ENCODE peak calls at places on chromosomes 11 and 22, in five cellular contexts. Q, N, J, Z and M are unnamed samples.
A peak's percentile ranks its signal among the peaks of the same experiment; 100 is the strongest.

GRCh38 chr22:43894122-43894521 is 2.3 kb upstream of the PNPLA5 start:
- DNase-seq in Q (no peak), N (no peak), J (no peak), Z (no peak), M (no peak)

GRCh38 chr22:40714514-40714966 is 35.3 kb downstream of the MCHR1 start:
- DNase-seq in Q (peak; percentile 91), N (peak; percentile 63), J (peak; percentile 75), Z (no peak), M (no peak)

GRCh38 chr11:13486926-13487660 is 8.7 kb downstream of the PTH start:
- DNase-seq in Q (peak; percentile 49), N (peak; percentile 41), J (peak; percentile 93), Z (no peak), M (peak; percentile 71)

GRCh38 chr22:48576333-48577013 is 1251.2 kb downstream of the BRD1 start:
- DNase-seq in Q (peak; percentile 57), N (no peak), J (peak; percentile 54), Z (no peak), M (no peak)

GRCh38 chr11:26014456-26015115 is 317.3 kb upstream of the ANO3 start:
- DNase-seq in Q (no peak), N (no peak), J (no peak), Z (no peak), M (peak; percentile 64)

GRCh38 chr11:86594746-86595145 is 77.7 kb downstream of the ME3 start:
- DNase-seq in Q (no peak), N (no peak), J (peak; percentile 38), Z (no peak), M (no peak)

GRCh38 chr22:45934659-45935341 is 42.2 kb downstream of the WNT7B start:
- DNase-seq in Q (no peak), N (peak; percentile 6), J (no peak), Z (no peak), M (no peak)

GRCh38 chr22:43060213-43060612 is 29.0 kb downstream of the TTLL1 start:
- DNase-seq in Q (peak; percentile 44), N (peak; percentile 15), J (peak; percentile 86), Z (peak; percentile 54), M (peak; percentile 59)

GRCh38 chr22:23068832-23069385 is 1.4 kb upstream of the GNAZ start:
- DNase-seq in Q (no peak), N (no peak), J (peak; percentile 12), Z (no peak), M (no peak)

GRCh38 chr11:31798057-31799035 is 12.8 kb downstream of the PAX6 start:
- DNase-seq in Q (no peak), N (no peak), J (peak; percentile 89), Z (no peak), M (no peak)

GRCh38 chr11:84800755-84801346 is 826.3 kb downstream of the DLG2 start:
- DNase-seq in Q (peak; percentile 17), N (peak; percentile 23), J (no peak), Z (no peak), M (peak; percentile 10)

GRCh38 chr11:10460611-10461275 is 5.7 kb downstream of the AMPD3 start:
- DNase-seq in Q (no peak), N (no peak), J (peak; percentile 2), Z (no peak), M (no peak)

GRCh38 chr22:49197500-49197899 is 630.2 kb downstream of the BRD1 start:
- DNase-seq in Q (no peak), N (no peak), J (peak; percentile 50), Z (peak; percentile 17), M (no peak)

GRCh38 chr11:66146940-66147339 is 76.9 kb downstream of the PACS1 start:
- DNase-seq in Q (no peak), N (no peak), J (no peak), Z (no peak), M (no peak)

GRCh38 chr11:134606251-134606650 is 194.2 kb upstream of the B3GAT1 start:
- DNase-seq in Q (no peak), N (no peak), J (no peak), Z (no peak), M (no peak)

GRCh38 chr11:76090821-76091220 is 115.5 kb downstream of the WNT11 start:
- DNase-seq in Q (no peak), N (no peak), J (no peak), Z (no peak), M (no peak)

GRCh38 chr11:3916962-3917361 is 61.5 kb downstream of the STIM1 start:
- DNase-seq in Q (no peak), N (no peak), J (no peak), Z (no peak), M (no peak)

GRCh38 chr11:3922056-3922455 is 66.6 kb downstream of the STIM1 start:
- DNase-seq in Q (no peak), N (no peak), J (no peak), Z (no peak), M (no peak)

GRCh38 chr11:3914807-3915206 is 59.3 kb downstream of the STIM1 start:
- DNase-seq in Q (no peak), N (peak; percentile 35), J (no peak), Z (no peak), M (no peak)

GRCh38 chr11:3925513-3925912 is 70.0 kb downstream of the STIM1 start:
- DNase-seq in Q (no peak), N (no peak), J (no peak), Z (no peak), M (no peak)

DNA sequence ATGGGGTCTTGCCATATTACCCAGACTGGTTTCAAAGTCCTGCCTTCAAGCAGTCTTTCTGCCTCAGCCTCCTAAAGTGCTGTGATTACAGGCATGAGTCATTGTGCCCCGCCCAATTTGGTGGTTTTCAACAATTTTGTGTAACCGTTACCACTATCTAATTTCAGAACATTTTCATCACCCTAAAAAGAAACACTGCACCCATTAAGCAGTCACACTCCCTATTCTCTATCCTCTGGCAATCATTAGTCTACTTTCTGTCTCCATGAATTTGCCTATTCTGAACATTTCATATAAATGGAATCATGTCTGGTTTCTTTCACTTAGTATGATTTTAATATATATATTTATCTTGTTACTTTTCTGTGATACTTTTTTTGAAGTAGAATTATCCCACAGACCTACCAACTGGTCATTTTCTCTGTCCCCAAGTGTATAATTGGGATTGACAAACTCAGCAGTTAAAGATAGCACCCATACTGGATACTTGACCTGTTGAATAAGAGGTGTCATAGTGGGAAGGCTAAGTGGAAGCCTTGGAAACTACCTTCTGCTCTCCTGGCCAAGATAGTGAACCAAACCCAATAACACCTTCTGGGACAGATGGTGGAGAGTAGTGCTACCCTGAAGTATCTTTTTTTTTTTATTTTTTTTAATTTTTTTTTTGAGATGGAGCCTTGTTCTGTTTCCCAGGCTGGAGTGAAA is 64.8 kb downstream of the STIM1 start:
- DNase-seq in Q (no peak), N (peak; percentile 63), J (no peak), Z (no peak), M (no peak)
- H4K91ac ChIP-seq in Q (no peak overlapping the region), N (no peak overlapping the region), J (no peak overlapping the region), Z (no peak overlapping the region), M (no peak overlapping the region)

GRCh38 chr22:31826443-31826842 is 72.6 kb downstream of the DEPDC5 start:
- DNase-seq in Q (no peak), N (no peak), J (no peak), Z (no peak), M (no peak)
- H3K4me1 ChIP-seq in Q (peaks cover 12% of the 10 kb centered on the region), N (peaks cover 4% of the 10 kb centered on the region), J (no peaks in the 10 kb centered on the region), Z (no peaks in the 10 kb centered on the region), M (peaks cover 6% of the 10 kb centered on the region)

GRCh38 chr11:71309611-71310010 is 57.2 kb upstream of the SHANK2 start:
- DNase-seq in Q (no peak), N (no peak), J (peak; percentile 12), Z (no peak), M (no peak)

GRCh38 chr11:71307811-71308645 is 55.7 kb upstream of the SHANK2 start:
- DNase-seq in Q (no peak), N (no peak), J (peak; percentile 19), Z (no peak), M (no peak)

GRCh38 chr11:71310184-71310583 is 57.8 kb upstream of the SHANK2 start:
- DNase-seq in Q (no peak), N (no peak), J (no peak), Z (no peak), M (no peak)

GRCh38 chr11:71311176-71311925 is 59.0 kb upstream of the SHANK2 start:
- DNase-seq in Q (no peak), N (no peak), J (peak; percentile 10), Z (no peak), M (no peak)

DNA sequence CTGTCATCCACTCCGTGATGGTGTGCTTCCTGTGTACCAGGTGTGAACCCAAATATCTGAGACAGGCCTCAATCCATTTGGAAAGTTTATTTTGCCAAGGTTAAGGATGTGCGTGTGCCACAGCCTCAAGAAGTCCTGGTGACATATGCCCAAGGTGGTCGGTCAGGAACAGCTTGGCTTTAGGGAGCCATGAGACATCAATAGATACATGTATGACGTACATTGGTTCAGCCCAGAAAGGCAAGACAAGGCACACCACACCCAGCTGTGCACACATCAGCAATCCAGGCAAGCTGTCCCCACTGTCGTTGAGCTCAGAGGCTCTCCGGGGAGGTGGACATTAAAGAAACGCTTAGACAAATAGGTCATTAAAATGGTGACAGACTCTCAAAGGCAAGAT is 56.8 kb upstream of the SHANK2 start:
- DNase-seq in Q (no peak), N (no peak), J (peak; percentile 12), Z (no peak), M (no peak)
- H2BK12ac ChIP-seq in Q (no peak overlapping the region), N (no peak overlapping the region), J (no peak overlapping the region), Z (no peak overlapping the region), M (no peak overlapping the region)

GRCh38 chr11:119317592-119318239 is 786 bp upstream of the MCAM start:
- DNase-seq in Q (no peak), N (no peak), J (no peak), Z (no peak), M (peak; percentile 90)

GRCh38 chr11:119320593-119321524 is 3.9 kb upstream of the MCAM start:
- DNase-seq in Q (no peak), N (peak; percentile 82), J (peak; percentile 70), Z (no peak), M (peak; percentile 34)

GRCh38 chr11:119319702-119320592 is 3.0 kb upstream of the MCAM start:
- DNase-seq in Q (no peak), N (no peak), J (no peak), Z (no peak), M (no peak)

GRCh38 chr11:119318240-119319135 is 1.6 kb upstream of the MCAM start:
- DNase-seq in Q (no peak), N (peak; percentile 91), J (peak; percentile 82), Z (no peak), M (peak; percentile 100)

GRCh38 chr11:119319136-119319701 is 2.3 kb upstream of the MCAM start:
- DNase-seq in Q (no peak), N (no peak), J (no peak), Z (no peak), M (no peak)
- H4K91ac ChIP-seq in Q (peak overlapping the region; percentile 25), N (peak overlapping the region; percentile 83), J (no peak overlapping the region), Z (peak overlapping the region; percentile 48), M (peak overlapping the region; percentile 84)

GRCh38 chr11:72433455-72434061 is 773 bp downstream of the CLPB start:
- DNase-seq in Q (no peak), N (no peak), J (no peak), Z (no peak), M (no peak)
- H3K4me1 ChIP-seq in Q (no peaks in the 10 kb centered on the region), N (peaks cover 9% of the 10 kb centered on the region), J (no peaks in the 10 kb centered on the region), Z (no peaks in the 10 kb centered on the region), M (peaks cover 7% of the 10 kb centered on the region)